ENCODE peak calls at places on chromosomes 3 and 15, in eight cellular contexts. One of them, this sample, is unnamed.

GRCh38 chr3:144502398-144502797 is 530.8 kb downstream of the DIPK2A start:
- DNase-seq in hypothalamus: no peak
- DNase-seq in tibial nerve: no peak
- DNase-seq in substantia nigra: no peak
- DNase-seq in Daoy: no peak
- DNase-seq in iris pigment epithelial cell: no peak
- DNase-seq in endothelial cell: no peak
- DNase-seq in endothelial cell of umbilical vein: no peak
- DNase-seq in this sample: no peak

GRCh38 chr3:124826703-124827102 is 60.5 kb downstream of the ITGB5 start:
- DNase-seq in endothelial cell of umbilical vein: peak; percentile 74
- DNase-seq in hypothalamus: no peak
- DNase-seq in endothelial cell: no peak
- DNase-seq in substantia nigra: no peak
- DNase-seq in Daoy: peak; percentile 77
- DNase-seq in iris pigment epithelial cell: peak; percentile 94
- DNase-seq in tibial nerve: no peak
- DNase-seq in this sample: no peak

GRCh38 chr3:186754006-186754405 is 29.4 kb upstream of the EIF4A2 start:
- DNase-seq in hypothalamus: no peak
- DNase-seq in endothelial cell: no peak
- DNase-seq in substantia nigra: no peak
- DNase-seq in endothelial cell of umbilical vein: no peak
- DNase-seq in iris pigment epithelial cell: peak; percentile 39
- DNase-seq in tibial nerve: no peak
- DNase-seq in Daoy: no peak
- DNase-seq in this sample: no peak

GRCh38 chr3:194324823-194325327 is 26.3 kb downstream of the CPN2 start:
- DNase-seq in tibial nerve: no peak
- DNase-seq in Daoy: no peak
- DNase-seq in hypothalamus: no peak
- DNase-seq in endothelial cell of umbilical vein: no peak
- DNase-seq in endothelial cell: no peak
- DNase-seq in iris pigment epithelial cell: no peak
- DNase-seq in substantia nigra: no peak
- DNase-seq in this sample: no peak

GRCh38 chr3:150410311-150411105 is 2.4 kb downstream of the TSC22D2 start:
- DNase-seq in tibial nerve: no peak
- DNase-seq in endothelial cell of umbilical vein: peak; percentile 46
- DNase-seq in iris pigment epithelial cell: no peak
- DNase-seq in endothelial cell: peak; percentile 15
- DNase-seq in Daoy: peak; percentile 53
- DNase-seq in hypothalamus: no peak
- DNase-seq in substantia nigra: no peak
- DNase-seq in this sample: no peak

GRCh38 chr3:156148345-156148945 is 28.1 kb downstream of the KCNAB1 start:
- DNase-seq in substantia nigra: no peak
- DNase-seq in endothelial cell: no peak
- DNase-seq in iris pigment epithelial cell: no peak
- DNase-seq in tibial nerve: no peak
- DNase-seq in endothelial cell of umbilical vein: no peak
- DNase-seq in Daoy: no peak
- DNase-seq in hypothalamus: no peak
- DNase-seq in this sample: no peak

GRCh38 chr3:37909067-37909911 is 47.6 kb downstream of the CTDSPL start:
- DNase-seq in iris pigment epithelial cell: peak; percentile 45
- DNase-seq in hypothalamus: no peak
- DNase-seq in substantia nigra: no peak
- DNase-seq in tibial nerve: no peak
- DNase-seq in endothelial cell of umbilical vein: peak; percentile 51
- DNase-seq in Daoy: peak; percentile 8
- DNase-seq in endothelial cell: no peak
- DNase-seq in this sample: no peak

GRCh38 chr3:127233371-127233770 is 40.4 kb downstream of the PRR23E start:
- DNase-seq in iris pigment epithelial cell: no peak
- DNase-seq in Daoy: no peak
- DNase-seq in substantia nigra: no peak
- DNase-seq in tibial nerve: no peak
- DNase-seq in endothelial cell: peak; percentile 26
- DNase-seq in endothelial cell of umbilical vein: no peak
- DNase-seq in hypothalamus: no peak
- DNase-seq in this sample: no peak

GRCh38 chr15:100330629-100331215 is 11.1 kb downstream of the ADAMTS17 start:
- DNase-seq in iris pigment epithelial cell: no peak
- DNase-seq in Daoy: no peak
- DNase-seq in tibial nerve: no peak
- DNase-seq in endothelial cell: no peak
- DNase-seq in endothelial cell of umbilical vein: no peak
- DNase-seq in hypothalamus: no peak
- DNase-seq in substantia nigra: no peak
- DNase-seq in this sample: no peak

GRCh38 chr3:110349295-110349694 is 722.3 kb upstream of the NECTIN3 start:
- DNase-seq in substantia nigra: no peak
- DNase-seq in endothelial cell: no peak
- DNase-seq in tibial nerve: no peak
- DNase-seq in iris pigment epithelial cell: no peak
- DNase-seq in endothelial cell of umbilical vein: no peak
- DNase-seq in Daoy: no peak
- DNase-seq in hypothalamus: no peak
- DNase-seq in this sample: no peak

GRCh38 chr15:32651229-32651837 is 9.8 kb downstream of the SCG5 start:
- DNase-seq in tibial nerve: no peak
- DNase-seq in endothelial cell of umbilical vein: peak; percentile 54
- DNase-seq in substantia nigra: no peak
- DNase-seq in iris pigment epithelial cell: peak; percentile 62
- DNase-seq in endothelial cell: peak; percentile 67
- DNase-seq in hypothalamus: no peak
- DNase-seq in Daoy: peak; percentile 65
- DNase-seq in this sample: no peak

GRCh38 chr15:98888839-98889479 is 118.6 kb downstream of the PGPEP1L start:
- DNase-seq in hypothalamus: no peak
- DNase-seq in substantia nigra: no peak
- DNase-seq in endothelial cell of umbilical vein: peak; percentile 60
- DNase-seq in Daoy: peak; percentile 54
- DNase-seq in iris pigment epithelial cell: peak; percentile 74
- DNase-seq in tibial nerve: no peak
- DNase-seq in endothelial cell: no peak
- DNase-seq in this sample: no peak

GRCh38 chr15:90680371-90680935 is 36.7 kb upstream of the BLM start:
- DNase-seq in hypothalamus: no peak
- DNase-seq in endothelial cell: no peak
- DNase-seq in substantia nigra: no peak
- DNase-seq in endothelial cell of umbilical vein: no peak
- DNase-seq in iris pigment epithelial cell: peak; percentile 90
- DNase-seq in Daoy: peak; percentile 80
- DNase-seq in tibial nerve: peak; percentile 58
- DNase-seq in this sample: no peak

GRCh38 chr3:182636646-182637045 is 156.7 kb upstream of the ATP11B start:
- DNase-seq in hypothalamus: no peak
- DNase-seq in tibial nerve: no peak
- DNase-seq in Daoy: no peak
- DNase-seq in iris pigment epithelial cell: peak; percentile 28
- DNase-seq in endothelial cell of umbilical vein: no peak
- DNase-seq in substantia nigra: no peak
- DNase-seq in endothelial cell: no peak
- DNase-seq in this sample: no peak

GRCh38 chr15:86852741-86853140 is 773.1 kb downstream of the AGBL1 start:
- DNase-seq in tibial nerve: no peak
- DNase-seq in iris pigment epithelial cell: no peak
- DNase-seq in hypothalamus: no peak
- DNase-seq in Daoy: no peak
- DNase-seq in endothelial cell of umbilical vein: no peak
- DNase-seq in endothelial cell: no peak
- DNase-seq in substantia nigra: no peak
- DNase-seq in this sample: no peak

GRCh38 chr3:70409018-70409417 is 96.6 kb upstream of the MDFIC2 start:
- DNase-seq in iris pigment epithelial cell: no peak
- DNase-seq in endothelial cell: no peak
- DNase-seq in tibial nerve: no peak
- DNase-seq in hypothalamus: no peak
- DNase-seq in Daoy: no peak
- DNase-seq in endothelial cell of umbilical vein: no peak
- DNase-seq in substantia nigra: no peak
- DNase-seq in this sample: no peak

GRCh38 chr3:110293660-110294059 is 778.0 kb upstream of the NECTIN3 start:
- DNase-seq in endothelial cell: no peak
- DNase-seq in substantia nigra: no peak
- DNase-seq in iris pigment epithelial cell: no peak
- DNase-seq in hypothalamus: no peak
- DNase-seq in endothelial cell of umbilical vein: no peak
- DNase-seq in Daoy: no peak
- DNase-seq in tibial nerve: no peak
- DNase-seq in this sample: no peak

GRCh38 chr3:45035441-45036301 is 9.6 kb downstream of the CLEC3B start:
- DNase-seq in endothelial cell: peak; percentile 26
- DNase-seq in endothelial cell of umbilical vein: no peak
- DNase-seq in hypothalamus: no peak
- DNase-seq in Daoy: no peak
- DNase-seq in iris pigment epithelial cell: peak; percentile 39
- DNase-seq in tibial nerve: no peak
- DNase-seq in substantia nigra: no peak
- DNase-seq in this sample: no peak

GRCh38 chr3:152444029-152444641 is 175.4 kb downstream of the MBNL1 start:
- DNase-seq in Daoy: peak; percentile 19
- DNase-seq in endothelial cell of umbilical vein: peak; percentile 80
- DNase-seq in substantia nigra: no peak
- DNase-seq in hypothalamus: no peak
- DNase-seq in tibial nerve: no peak
- DNase-seq in endothelial cell: no peak
- DNase-seq in iris pigment epithelial cell: peak; percentile 72
- DNase-seq in this sample: peak; percentile 33

GRCh38 chr15:29568840-29569532 is 253.3 kb downstream of the TJP1 start:
- DNase-seq in endothelial cell of umbilical vein: no peak
- DNase-seq in tibial nerve: no peak
- DNase-seq in iris pigment epithelial cell: no peak
- DNase-seq in hypothalamus: no peak
- DNase-seq in endothelial cell: peak; percentile 16
- DNase-seq in substantia nigra: no peak
- DNase-seq in Daoy: peak; percentile 82
- DNase-seq in this sample: no peak

GRCh38 chr15:70030851-70031645 is 66.7 kb downstream of the TLE3 start:
- DNase-seq in Daoy: no peak
- DNase-seq in substantia nigra: no peak
- DNase-seq in tibial nerve: no peak
- DNase-seq in endothelial cell of umbilical vein: no peak
- DNase-seq in endothelial cell: no peak
- DNase-seq in hypothalamus: no peak
- DNase-seq in iris pigment epithelial cell: no peak
- DNase-seq in this sample: no peak

GRCh38 chr3:158792709-158793108 is 9.1 kb upstream of the MFSD1 start:
- DNase-seq in endothelial cell of umbilical vein: no peak
- DNase-seq in Daoy: peak; percentile 82
- DNase-seq in tibial nerve: no peak
- DNase-seq in hypothalamus: no peak
- DNase-seq in substantia nigra: no peak
- DNase-seq in iris pigment epithelial cell: peak; percentile 99
- DNase-seq in endothelial cell: no peak
- DNase-seq in this sample: no peak

GRCh38 chr3:181317521-181317920 is 328.0 kb upstream of the DNAJC19 start:
- DNase-seq in endothelial cell: no peak
- DNase-seq in iris pigment epithelial cell: no peak
- DNase-seq in endothelial cell of umbilical vein: no peak
- DNase-seq in substantia nigra: no peak
- DNase-seq in hypothalamus: no peak
- DNase-seq in tibial nerve: no peak
- DNase-seq in Daoy: no peak
- DNase-seq in this sample: no peak

GRCh38 chr15:24985224-24985623 is 30.4 kb downstream of the SNRPN start:
- DNase-seq in iris pigment epithelial cell: no peak
- DNase-seq in tibial nerve: no peak
- DNase-seq in endothelial cell: no peak
- DNase-seq in endothelial cell of umbilical vein: no peak
- DNase-seq in Daoy: no peak
- DNase-seq in hypothalamus: no peak
- DNase-seq in substantia nigra: no peak
- DNase-seq in this sample: no peak

GRCh38 chr3:11480663-11481298 is 162.9 kb downstream of the VGLL4 start:
- DNase-seq in iris pigment epithelial cell: no peak
- DNase-seq in hypothalamus: no peak
- DNase-seq in substantia nigra: no peak
- DNase-seq in endothelial cell of umbilical vein: peak; percentile 63
- DNase-seq in endothelial cell: no peak
- DNase-seq in Daoy: no peak
- DNase-seq in tibial nerve: no peak
- DNase-seq in this sample: no peak

GRCh38 chr15:79973445-79974180 is 2.6 kb upstream of the BCL2A1 start:
- DNase-seq in substantia nigra: no peak
- DNase-seq in endothelial cell of umbilical vein: no peak
- DNase-seq in endothelial cell: no peak
- DNase-seq in iris pigment epithelial cell: no peak
- DNase-seq in hypothalamus: no peak
- DNase-seq in tibial nerve: no peak
- DNase-seq in Daoy: no peak
- DNase-seq in this sample: no peak

GRCh38 chr15:50181983-50182232 is at the start of gene SLC27A2:
- DNase-seq in substantia nigra: no peak
- DNase-seq in tibial nerve: no peak
- DNase-seq in iris pigment epithelial cell: no peak
- DNase-seq in endothelial cell of umbilical vein: no peak
- DNase-seq in endothelial cell: no peak
- DNase-seq in hypothalamus: no peak
- DNase-seq in Daoy: no peak
- DNase-seq in this sample: no peak

GRCh38 chr3:118817748-118818165 is 216.9 kb downstream of the IGSF11 start:
- DNase-seq in endothelial cell of umbilical vein: peak; percentile 40
- DNase-seq in endothelial cell: peak; percentile 47
- DNase-seq in Daoy: peak; percentile 59
- DNase-seq in substantia nigra: no peak
- DNase-seq in iris pigment epithelial cell: peak; percentile 48
- DNase-seq in tibial nerve: peak; percentile 36
- DNase-seq in hypothalamus: no peak
- DNase-seq in this sample: no peak

GRCh38 chr15:33045066-33045810 is 149.3 kb downstream of the FMN1 start:
- DNase-seq in endothelial cell of umbilical vein: no peak
- DNase-seq in substantia nigra: no peak
- DNase-seq in hypothalamus: no peak
- DNase-seq in Daoy: no peak
- DNase-seq in tibial nerve: no peak
- DNase-seq in endothelial cell: no peak
- DNase-seq in iris pigment epithelial cell: no peak
- DNase-seq in this sample: no peak

GRCh38 chr3:115448856-115449255 is 174.5 kb upstream of the GAP43 start:
- DNase-seq in iris pigment epithelial cell: peak; percentile 11
- DNase-seq in Daoy: no peak
- DNase-seq in endothelial cell: no peak
- DNase-seq in tibial nerve: no peak
- DNase-seq in substantia nigra: no peak
- DNase-seq in endothelial cell of umbilical vein: no peak
- DNase-seq in hypothalamus: no peak
- DNase-seq in this sample: no peak

GRCh38 chr3:58564456-58565160 is 12.6 kb downstream of the FAM107A start:
- DNase-seq in endothelial cell of umbilical vein: peak; percentile 69
- DNase-seq in tibial nerve: no peak
- DNase-seq in Daoy: peak; percentile 84
- DNase-seq in substantia nigra: no peak
- DNase-seq in hypothalamus: no peak
- DNase-seq in iris pigment epithelial cell: peak; percentile 62
- DNase-seq in endothelial cell: no peak
- DNase-seq in this sample: no peak

GRCh38 chr3:101643861-101644613 is 32.9 kb downstream of the ZBTB11 start:
- DNase-seq in substantia nigra: no peak
- DNase-seq in hypothalamus: no peak
- DNase-seq in tibial nerve: no peak
- DNase-seq in iris pigment epithelial cell: peak; percentile 70
- DNase-seq in Daoy: peak; percentile 89
- DNase-seq in endothelial cell of umbilical vein: peak; percentile 71
- DNase-seq in endothelial cell: no peak
- DNase-seq in this sample: no peak

GRCh38 chr3:33578325-33579180 is 138.3 kb upstream of the UBP1 start:
- DNase-seq in iris pigment epithelial cell: peak; percentile 51
- DNase-seq in endothelial cell of umbilical vein: peak; percentile 66
- DNase-seq in endothelial cell: no peak
- DNase-seq in hypothalamus: no peak
- DNase-seq in substantia nigra: no peak
- DNase-seq in Daoy: peak; percentile 9
- DNase-seq in tibial nerve: no peak
- DNase-seq in this sample: no peak

This sample was measured in GM12878.